ENCODE peak calls at places on chromosome 12, in five cellular contexts. H is left ventricle myocardium inferior, R is LoVo, V is ecto neural progenitor cell, I is A673. S is an unnamed sample.

GRCh38 chr12:2618291-2618995 is 176.3 kb upstream of the FKBP4 start:
- DNase-seq in H (no peak), R (no peak), V (no peak), I (no peak), S (no peak)

GRCh38 chr12:6606331-6607131 is 648 bp downstream of the CHD4 start:
- DNase-seq in H (peak; percentile 77), R (no peak), V (no peak), I (peak; percentile 29), S (peak; percentile 49)

GRCh38 chr12:121365416-121366062 is 13.3 kb upstream of the ANAPC5 start:
- DNase-seq in H (no peak), R (no peak), V (no peak), I (no peak), S (peak; percentile 23)

GRCh38 chr12:14619731-14620501 is 52.2 kb upstream of the PLBD1 start:
- DNase-seq in H (no peak), R (peak; percentile 23), V (no peak), I (no peak), S (peak; percentile 82)

GRCh38 chr12:101172316-101172715 is 37.7 kb downstream of the SLC5A8 start:
- DNase-seq in H (no peak), R (no peak), V (peak; percentile 73), I (peak; percentile 50), S (peak; percentile 31)

GRCh38 chr12:28704477-28705169 is 444.5 kb upstream of the FAR2 start:
- DNase-seq in H (no peak), R (no peak), V (no peak), I (no peak), S (no peak)

GRCh38 chr12:31491819-31492598 is 98.9 kb downstream of the DENND5B start:
- DNase-seq in H (no peak), R (peak; percentile 90), V (no peak), I (peak; percentile 92), S (peak; percentile 85)

GRCh38 chr12:63915105-63915830 is 70.8 kb downstream of the SRGAP1 start:
- DNase-seq in H (no peak), R (peak; percentile 44), V (no peak), I (peak; percentile 86), S (peak; percentile 86)

GRCh38 chr12:14960548-14961465 is 594 bp downstream of the ARHGDIB start:
- DNase-seq in H (peak; percentile 55), R (peak; percentile 17), V (no peak), I (peak; percentile 86), S (peak; percentile 47)

GRCh38 chr12:23204933-23205778 is 580.2 kb downstream of the ETNK1 start:
- DNase-seq in H (no peak), R (peak; percentile 69), V (no peak), I (peak; percentile 78), S (peak; percentile 55)

GRCh38 chr12:119693511-119693910 is 25.6 kb downstream of the PRKAB1 start:
- DNase-seq in H (no peak), R (no peak), V (no peak), I (no peak), S (no peak)

S was measured in kidney tubule cell.